ENCODE peak calls at places on chromosomes 3 and 15, in seven cellular contexts. One of them, this sample, is unnamed.

GRCh38 chr3:65732060-65732933 is 306.4 kb downstream of the MAGI1 start:
- DNase-seq in stomach: no peak
- DNase-seq in RWPE1: peak
- DNase-seq in mesenchymal stem cell: peak
- DNase-seq in heart right ventricle: no peak
- DNase-seq in colonic mucosa: peak
- DNase-seq in dorsolateral prefrontal cortex: peak
- DNase-seq in this sample: peak

GRCh38 chr15:64343222-64343621 is 12.8 kb downstream of the CSNK1G1 start:
- DNase-seq in dorsolateral prefrontal cortex: no peak
- DNase-seq in colonic mucosa: no peak
- DNase-seq in heart right ventricle: no peak
- DNase-seq in mesenchymal stem cell: no peak
- DNase-seq in stomach: no peak
- DNase-seq in RWPE1: no peak
- DNase-seq in this sample: no peak

GRCh38 chr3:13420817-13421755 is 964 bp upstream of the NUP210 start:
- DNase-seq in mesenchymal stem cell: no peak
- DNase-seq in RWPE1: no peak
- DNase-seq in colonic mucosa: peak
- DNase-seq in stomach: peak
- DNase-seq in heart right ventricle: no peak
- DNase-seq in dorsolateral prefrontal cortex: no peak
- DNase-seq in this sample: no peak

GRCh38 chr3:16090013-16090412 is 84.5 kb upstream of the GALNT15 start:
- DNase-seq in heart right ventricle: no peak
- DNase-seq in dorsolateral prefrontal cortex: no peak
- DNase-seq in RWPE1: peak
- DNase-seq in colonic mucosa: no peak
- DNase-seq in mesenchymal stem cell: peak
- DNase-seq in stomach: no peak
- DNase-seq in this sample: no peak

GRCh38 chr15:76235186-76235826 is 76.0 kb downstream of the ETFA start:
- DNase-seq in colonic mucosa: no peak
- DNase-seq in RWPE1: peak
- DNase-seq in heart right ventricle: no peak
- DNase-seq in stomach: no peak
- DNase-seq in dorsolateral prefrontal cortex: no peak
- DNase-seq in mesenchymal stem cell: peak
- DNase-seq in this sample: no peak

GRCh38 chr3:51389423-51390183 is 1.5 kb upstream of the RBM15B start:
- DNase-seq in dorsolateral prefrontal cortex: peak
- DNase-seq in mesenchymal stem cell: peak
- DNase-seq in RWPE1: no peak
- DNase-seq in colonic mucosa: peak
- DNase-seq in stomach: peak
- DNase-seq in heart right ventricle: peak
- DNase-seq in this sample: peak

GRCh38 chr3:81419196-81419595 is 342.2 kb downstream of the GBE1 start:
- DNase-seq in stomach: no peak
- DNase-seq in dorsolateral prefrontal cortex: no peak
- DNase-seq in colonic mucosa: no peak
- DNase-seq in heart right ventricle: no peak
- DNase-seq in RWPE1: peak
- DNase-seq in mesenchymal stem cell: peak
- DNase-seq in this sample: no peak

GRCh38 chr15:76197703-76198455 is 113.4 kb downstream of the ETFA start:
- DNase-seq in RWPE1: peak
- DNase-seq in colonic mucosa: peak
- DNase-seq in dorsolateral prefrontal cortex: no peak
- DNase-seq in heart right ventricle: no peak
- DNase-seq in mesenchymal stem cell: peak
- DNase-seq in stomach: peak
- DNase-seq in this sample: no peak

GRCh38 chr3:117526485-117527079 is 817.0 kb downstream of the TUSC7 start:
- DNase-seq in heart right ventricle: no peak
- DNase-seq in stomach: peak
- DNase-seq in dorsolateral prefrontal cortex: no peak
- DNase-seq in RWPE1: peak
- DNase-seq in colonic mucosa: peak
- DNase-seq in mesenchymal stem cell: peak
- DNase-seq in this sample: no peak

GRCh38 chr3:160125188-160125587 is 100.0 kb upstream of the C3orf80 start:
- DNase-seq in colonic mucosa: no peak
- DNase-seq in mesenchymal stem cell: no peak
- DNase-seq in stomach: no peak
- DNase-seq in RWPE1: no peak
- DNase-seq in heart right ventricle: no peak
- DNase-seq in dorsolateral prefrontal cortex: no peak
- DNase-seq in this sample: no peak

GRCh38 chr3:172616061-172616461 is 92.8 kb upstream of the TNFSF10 start:
- DNase-seq in mesenchymal stem cell: peak
- DNase-seq in dorsolateral prefrontal cortex: no peak
- DNase-seq in heart right ventricle: no peak
- DNase-seq in colonic mucosa: no peak
- DNase-seq in stomach: no peak
- DNase-seq in RWPE1: no peak
- DNase-seq in this sample: no peak

GRCh38 chr3:174495928-174496327 is 363.2 kb upstream of the NAALADL2 start:
- DNase-seq in dorsolateral prefrontal cortex: no peak
- DNase-seq in heart right ventricle: no peak
- DNase-seq in mesenchymal stem cell: peak
- DNase-seq in colonic mucosa: no peak
- DNase-seq in RWPE1: no peak
- DNase-seq in stomach: no peak
- DNase-seq in this sample: no peak

GRCh38 chr3:64612916-64613526 is 74.8 kb downstream of the ADAMTS9 start:
- DNase-seq in heart right ventricle: peak
- DNase-seq in mesenchymal stem cell: no peak
- DNase-seq in dorsolateral prefrontal cortex: no peak
- DNase-seq in RWPE1: no peak
- DNase-seq in stomach: no peak
- DNase-seq in colonic mucosa: no peak
- DNase-seq in this sample: no peak

GRCh38 chr15:49331951-49332350 is 91.1 kb upstream of the FGF7 start:
- DNase-seq in colonic mucosa: no peak
- DNase-seq in dorsolateral prefrontal cortex: no peak
- DNase-seq in mesenchymal stem cell: peak
- DNase-seq in RWPE1: no peak
- DNase-seq in stomach: no peak
- DNase-seq in heart right ventricle: no peak
- DNase-seq in this sample: no peak

GRCh38 chr15:41115652-41116115 is 396 bp downstream of the INO80 start:
- DNase-seq in mesenchymal stem cell: peak
- DNase-seq in RWPE1: peak
- DNase-seq in stomach: peak
- DNase-seq in dorsolateral prefrontal cortex: peak
- DNase-seq in heart right ventricle: peak
- DNase-seq in colonic mucosa: peak
- DNase-seq in this sample: peak

GRCh38 chr3:9861626-9862130 is 17.9 kb upstream of the RPUSD3 start:
- DNase-seq in heart right ventricle: no peak
- DNase-seq in RWPE1: no peak
- DNase-seq in stomach: no peak
- DNase-seq in colonic mucosa: no peak
- DNase-seq in mesenchymal stem cell: no peak
- DNase-seq in dorsolateral prefrontal cortex: no peak
- DNase-seq in this sample: no peak

GRCh38 chr15:81000144-81000625 is 538 bp upstream of the TLNRD1 start:
- DNase-seq in heart right ventricle: no peak
- DNase-seq in mesenchymal stem cell: no peak
- DNase-seq in colonic mucosa: peak
- DNase-seq in stomach: no peak
- DNase-seq in RWPE1: no peak
- DNase-seq in dorsolateral prefrontal cortex: no peak
- DNase-seq in this sample: no peak

GRCh38 chr3:98612587-98612986 is 19.2 kb upstream of the CPOX start:
- DNase-seq in dorsolateral prefrontal cortex: no peak
- DNase-seq in mesenchymal stem cell: no peak
- DNase-seq in stomach: no peak
- DNase-seq in RWPE1: no peak
- DNase-seq in colonic mucosa: no peak
- DNase-seq in heart right ventricle: peak
- DNase-seq in this sample: no peak

GRCh38 chr3:172203522-172204258 is 164.3 kb downstream of the FNDC3B start:
- DNase-seq in mesenchymal stem cell: no peak
- DNase-seq in heart right ventricle: no peak
- DNase-seq in colonic mucosa: peak
- DNase-seq in stomach: peak
- DNase-seq in dorsolateral prefrontal cortex: peak
- DNase-seq in RWPE1: no peak
- DNase-seq in this sample: peak

GRCh38 chr15:24761704-24762302 is 86.2 kb downstream of the NPAP1 start:
- DNase-seq in RWPE1: no peak
- DNase-seq in dorsolateral prefrontal cortex: no peak
- DNase-seq in colonic mucosa: no peak
- DNase-seq in stomach: no peak
- DNase-seq in heart right ventricle: no peak
- DNase-seq in mesenchymal stem cell: peak
- DNase-seq in this sample: no peak

GRCh38 chr3:48784426-48785120 is 63.1 kb downstream of the PRKAR2A start:
- DNase-seq in dorsolateral prefrontal cortex: no peak
- DNase-seq in RWPE1: no peak
- DNase-seq in colonic mucosa: no peak
- DNase-seq in stomach: no peak
- DNase-seq in heart right ventricle: no peak
- DNase-seq in mesenchymal stem cell: peak
- DNase-seq in this sample: no peak

GRCh38 chr3:141853146-141853690 is 23.2 kb upstream of the ATP1B3 start:
- DNase-seq in dorsolateral prefrontal cortex: no peak
- DNase-seq in colonic mucosa: no peak
- DNase-seq in mesenchymal stem cell: no peak
- DNase-seq in RWPE1: no peak
- DNase-seq in stomach: no peak
- DNase-seq in heart right ventricle: no peak
- DNase-seq in this sample: no peak

GRCh38 chr3:63674586-63674985 is 22.1 kb downstream of the SNTN start:
- DNase-seq in stomach: no peak
- DNase-seq in RWPE1: no peak
- DNase-seq in heart right ventricle: no peak
- DNase-seq in dorsolateral prefrontal cortex: peak
- DNase-seq in mesenchymal stem cell: no peak
- DNase-seq in colonic mucosa: no peak
- DNase-seq in this sample: no peak

GRCh38 chr3:183486472-183486871 is 58.1 kb upstream of the MCF2L2 start:
- DNase-seq in RWPE1: no peak
- DNase-seq in colonic mucosa: no peak
- DNase-seq in mesenchymal stem cell: no peak
- DNase-seq in heart right ventricle: no peak
- DNase-seq in dorsolateral prefrontal cortex: no peak
- DNase-seq in stomach: peak
- DNase-seq in this sample: no peak

GRCh38 chr15:67049351-67050044 is 15.9 kb upstream of the SMAD3 start:
- DNase-seq in mesenchymal stem cell: peak
- DNase-seq in dorsolateral prefrontal cortex: no peak
- DNase-seq in stomach: no peak
- DNase-seq in RWPE1: no peak
- DNase-seq in heart right ventricle: no peak
- DNase-seq in colonic mucosa: peak
- DNase-seq in this sample: no peak
- H3K27ac ChIP-seq in mesenchymal stem cell: peak
- H3K27ac ChIP-seq in dorsolateral prefrontal cortex: no peak
- H3K27ac ChIP-seq in stomach: peak
- H3K27ac ChIP-seq in RWPE1: peak
- H3K27ac ChIP-seq in heart right ventricle: no peak
- H3K27ac ChIP-seq in colonic mucosa: peak
- H3K27ac ChIP-seq in this sample: no peak

DNA sequence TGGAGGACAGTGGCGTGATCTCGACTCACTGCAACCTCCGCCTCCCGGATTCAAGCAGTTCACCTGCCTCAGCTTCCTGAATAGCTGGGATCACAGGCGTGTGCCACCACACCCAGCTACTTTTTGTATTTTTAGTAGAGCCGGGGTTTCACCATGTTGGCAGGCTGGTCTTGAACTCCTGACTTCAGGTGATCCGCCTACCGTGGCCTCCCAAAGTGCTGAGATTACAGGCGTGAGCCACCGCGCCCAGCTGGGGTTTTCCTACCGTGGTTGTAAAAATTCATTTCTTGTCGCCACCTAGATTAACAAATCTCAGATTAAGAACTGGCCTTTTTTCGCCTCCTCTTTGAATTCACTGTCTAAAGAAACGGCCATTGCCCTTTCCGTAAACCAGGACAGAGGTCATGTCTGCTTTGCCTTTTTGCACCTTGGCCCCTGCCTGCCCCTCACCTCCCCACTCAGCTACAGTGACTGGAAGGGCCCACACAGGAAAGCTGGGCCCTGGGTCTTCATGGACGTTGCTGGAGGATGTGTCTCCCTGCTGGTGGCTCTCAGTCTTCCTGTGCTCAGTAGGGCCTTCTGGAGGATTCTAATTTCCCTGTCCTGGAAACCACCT is 17.2 kb downstream of the ZNF710 start:
- DNase-seq in heart right ventricle: no peak
- DNase-seq in colonic mucosa: no peak
- DNase-seq in RWPE1: no peak
- DNase-seq in dorsolateral prefrontal cortex: no peak
- DNase-seq in mesenchymal stem cell: no peak
- DNase-seq in stomach: no peak
- DNase-seq in this sample: no peak
- H3K27ac ChIP-seq in heart right ventricle: peak
- H3K27ac ChIP-seq in colonic mucosa: peak
- H3K27ac ChIP-seq in RWPE1: peak
- H3K27ac ChIP-seq in dorsolateral prefrontal cortex: no peak
- H3K27ac ChIP-seq in mesenchymal stem cell: no peak
- H3K27ac ChIP-seq in stomach: no peak
- H3K27ac ChIP-seq in this sample: no peak

GRCh38 chr3:37182816-37183215 is 8.4 kb upstream of the LRRFIP2 start:
- DNase-seq in colonic mucosa: no peak
- DNase-seq in mesenchymal stem cell: no peak
- DNase-seq in stomach: no peak
- DNase-seq in dorsolateral prefrontal cortex: no peak
- DNase-seq in RWPE1: no peak
- DNase-seq in heart right ventricle: no peak
- DNase-seq in this sample: no peak
- H3K27ac ChIP-seq in colonic mucosa: no peak
- H3K27ac ChIP-seq in mesenchymal stem cell: peak
- H3K27ac ChIP-seq in stomach: no peak
- H3K27ac ChIP-seq in dorsolateral prefrontal cortex: peak
- H3K27ac ChIP-seq in RWPE1: no peak
- H3K27ac ChIP-seq in heart right ventricle: peak
- H3K27ac ChIP-seq in this sample: peak

DNA sequence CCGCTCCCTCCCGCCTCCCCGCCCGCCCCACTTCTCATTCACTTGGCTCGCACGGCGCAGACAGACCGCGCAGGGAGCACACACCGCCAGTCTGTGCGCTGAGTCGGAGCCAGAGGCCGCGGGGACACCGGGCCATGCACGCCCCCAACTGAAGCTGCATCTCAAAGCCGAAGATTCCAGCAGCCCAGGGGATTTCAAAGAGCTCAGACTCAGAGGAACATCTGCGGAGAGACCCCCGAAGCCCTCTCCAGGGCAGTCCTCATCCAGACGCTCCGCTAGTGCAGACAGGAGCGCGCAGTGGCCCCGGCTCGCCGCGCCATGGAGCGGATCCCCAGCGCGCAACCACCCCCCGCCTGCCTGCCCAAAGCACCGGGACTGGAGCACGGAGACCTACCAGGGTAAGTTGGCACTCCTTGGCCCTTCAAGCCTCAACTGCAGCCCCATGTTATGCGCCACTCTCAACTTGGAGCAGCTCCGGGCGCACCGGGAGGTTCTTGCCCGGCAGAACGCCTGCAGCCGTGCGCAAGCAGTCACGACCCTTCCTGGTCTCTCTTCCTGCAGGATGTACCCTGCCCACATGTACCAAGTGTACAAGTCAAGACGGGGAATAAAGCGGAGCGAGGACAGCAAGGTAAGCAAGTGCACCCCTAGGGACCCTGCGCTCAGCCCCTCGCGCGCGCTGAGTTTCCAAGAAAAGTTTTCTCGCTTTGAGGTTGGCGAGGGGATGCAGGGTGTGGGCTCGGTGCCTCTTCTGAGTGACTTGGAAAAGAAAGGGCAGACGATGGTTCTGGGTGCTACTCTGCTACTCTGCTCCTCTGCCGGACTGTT is at the start of gene BHLHE40:
- DNase-seq in mesenchymal stem cell: no peak
- DNase-seq in colonic mucosa: peak
- DNase-seq in stomach: no peak
- DNase-seq in heart right ventricle: no peak
- DNase-seq in dorsolateral prefrontal cortex: peak
- DNase-seq in RWPE1: no peak
- DNase-seq in this sample: peak
- H3K27ac ChIP-seq in mesenchymal stem cell: peak
- H3K27ac ChIP-seq in colonic mucosa: peak
- H3K27ac ChIP-seq in stomach: peak
- H3K27ac ChIP-seq in heart right ventricle: peak
- H3K27ac ChIP-seq in dorsolateral prefrontal cortex: peak
- H3K27ac ChIP-seq in RWPE1: peak
- H3K27ac ChIP-seq in this sample: peak